ENCODE peak calls at places on chromosomes 12 and 14, in six cellular contexts. One of them, this sample, is unnamed.

GRCh38 chr12:78494911-78495310 is 369.7 kb upstream of the SYT1 start:
- DNase-seq in A549: no peak
- DNase-seq in K562: no peak
- DNase-seq in endothelial cell of umbilical vein: no peak
- DNase-seq in GM12878: no peak
- DNase-seq in HepG2: no peak
- DNase-seq in this sample: no peak

GRCh38 chr14:22558221-22558913 is 30.7 kb downstream of the DAD1 start:
- DNase-seq in A549: no peak
- DNase-seq in K562: peak
- DNase-seq in endothelial cell of umbilical vein: no peak
- DNase-seq in GM12878: no peak
- DNase-seq in HepG2: peak
- DNase-seq in this sample: peak

GRCh38 chr12:80977356-80977755 is 39.6 kb upstream of the LIN7A start:
- DNase-seq in A549: no peak
- DNase-seq in K562: no peak
- DNase-seq in endothelial cell of umbilical vein: no peak
- DNase-seq in GM12878: no peak
- DNase-seq in HepG2: no peak
- DNase-seq in this sample: no peak

GRCh38 chr12:45849289-45849688 is 119.8 kb downstream of the ARID2 start:
- DNase-seq in A549: no peak
- DNase-seq in K562: no peak
- DNase-seq in endothelial cell of umbilical vein: no peak
- DNase-seq in GM12878: no peak
- DNase-seq in HepG2: no peak
- DNase-seq in this sample: no peak

GRCh38 chr14:76829016-76829365 is 2.8 kb downstream of the LRRC74A start:
- DNase-seq in A549: no peak
- DNase-seq in K562: no peak
- DNase-seq in endothelial cell of umbilical vein: peak
- DNase-seq in GM12878: no peak
- DNase-seq in HepG2: no peak
- DNase-seq in this sample: no peak

GRCh38 chr14:51014625-51015024 is 70.3 kb upstream of the PYGL start:
- DNase-seq in A549: no peak
- DNase-seq in K562: no peak
- DNase-seq in endothelial cell of umbilical vein: peak
- DNase-seq in GM12878: no peak
- DNase-seq in HepG2: no peak
- DNase-seq in this sample: no peak

GRCh38 chr14:35343709-35344474 is 51.7 kb downstream of the PSMA6 start:
- DNase-seq in A549: no peak
- DNase-seq in K562: no peak
- DNase-seq in endothelial cell of umbilical vein: no peak
- DNase-seq in GM12878: no peak
- DNase-seq in HepG2: no peak
- DNase-seq in this sample: no peak

GRCh38 chr12:39440781-39441180 is 2.1 kb downstream of the KIF21A start:
- DNase-seq in A549: peak
- DNase-seq in K562: no peak
- DNase-seq in endothelial cell of umbilical vein: no peak
- DNase-seq in GM12878: no peak
- DNase-seq in HepG2: no peak
- DNase-seq in this sample: no peak

GRCh38 chr14:32397871-32398640 is 69.0 kb downstream of the AKAP6 start:
- DNase-seq in A549: peak
- DNase-seq in K562: no peak
- DNase-seq in endothelial cell of umbilical vein: peak
- DNase-seq in GM12878: no peak
- DNase-seq in HepG2: no peak
- DNase-seq in this sample: no peak

GRCh38 chr12:42786400-42786799 is 196.9 kb upstream of the PRICKLE1 start:
- DNase-seq in A549: no peak
- DNase-seq in K562: no peak
- DNase-seq in endothelial cell of umbilical vein: no peak
- DNase-seq in GM12878: no peak
- DNase-seq in HepG2: no peak
- DNase-seq in this sample: no peak

GRCh38 chr12:65778268-65779090 is 45.8 kb upstream of the HMGA2 start:
- DNase-seq in A549: peak
- DNase-seq in K562: no peak
- DNase-seq in endothelial cell of umbilical vein: peak
- DNase-seq in GM12878: no peak
- DNase-seq in HepG2: no peak
- DNase-seq in this sample: no peak

GRCh38 chr14:88983755-88984154 is 159.3 kb downstream of the TTC8 start:
- DNase-seq in A549: peak
- DNase-seq in K562: no peak
- DNase-seq in endothelial cell of umbilical vein: no peak
- DNase-seq in GM12878: no peak
- DNase-seq in HepG2: no peak
- DNase-seq in this sample: no peak
- TF ChIP-seq MAX in A549: peak
- TF ChIP-seq MAX in K562: no peak
- TF ChIP-seq MAX in endothelial cell of umbilical vein: no peak
- TF ChIP-seq MAX in GM12878: no peak
- TF ChIP-seq MAX in HepG2: no peak
- TF ChIP-seq MAX in this sample: no peak

GRCh38 chr12:99977550-99977949 is 7.2 kb downstream of the ANKS1B start:
- DNase-seq in A549: no peak
- DNase-seq in K562: no peak
- DNase-seq in endothelial cell of umbilical vein: no peak
- DNase-seq in GM12878: no peak
- DNase-seq in HepG2: no peak
- DNase-seq in this sample: no peak
- TF ChIP-seq CTCF in A549: no peak
- TF ChIP-seq CTCF in K562: no peak
- TF ChIP-seq CTCF in endothelial cell of umbilical vein: no peak
- TF ChIP-seq CTCF in GM12878: no peak
- TF ChIP-seq CTCF in HepG2: no peak
- TF ChIP-seq CTCF in this sample: no peak

GRCh38 chr14:92599786-92600185 is 86.2 kb downstream of the RIN3 start:
- DNase-seq in A549: no peak
- DNase-seq in K562: no peak
- DNase-seq in endothelial cell of umbilical vein: no peak
- DNase-seq in GM12878: no peak
- DNase-seq in HepG2: no peak
- DNase-seq in this sample: no peak

GRCh38 chr14:92598549-92598905 is 84.9 kb downstream of the RIN3 start:
- DNase-seq in A549: no peak
- DNase-seq in K562: no peak
- DNase-seq in endothelial cell of umbilical vein: no peak
- DNase-seq in GM12878: no peak
- DNase-seq in HepG2: no peak
- DNase-seq in this sample: no peak

GRCh38 chr14:92601757-92602417 is 88.3 kb downstream of the RIN3 start:
- DNase-seq in A549: no peak
- DNase-seq in K562: no peak
- DNase-seq in endothelial cell of umbilical vein: no peak
- DNase-seq in GM12878: no peak
- DNase-seq in HepG2: no peak
- DNase-seq in this sample: no peak

GRCh38 chr14:92601131-92601710 is 87.6 kb downstream of the RIN3 start:
- DNase-seq in A549: no peak
- DNase-seq in K562: no peak
- DNase-seq in endothelial cell of umbilical vein: no peak
- DNase-seq in GM12878: no peak
- DNase-seq in HepG2: no peak
- DNase-seq in this sample: no peak

GRCh38 chr14:92600318-92601053 is 86.9 kb downstream of the RIN3 start:
- DNase-seq in A549: peak
- DNase-seq in K562: no peak
- DNase-seq in endothelial cell of umbilical vein: no peak
- DNase-seq in GM12878: no peak
- DNase-seq in HepG2: no peak
- DNase-seq in this sample: peak
- TF ChIP-seq MYC in A549: no peak
- TF ChIP-seq MYC in K562: no peak
- TF ChIP-seq MYC in endothelial cell of umbilical vein: no peak
- TF ChIP-seq MYC in GM12878: no peak
- TF ChIP-seq MYC in HepG2: no peak
- TF ChIP-seq MYC in this sample: no peak

DNA sequence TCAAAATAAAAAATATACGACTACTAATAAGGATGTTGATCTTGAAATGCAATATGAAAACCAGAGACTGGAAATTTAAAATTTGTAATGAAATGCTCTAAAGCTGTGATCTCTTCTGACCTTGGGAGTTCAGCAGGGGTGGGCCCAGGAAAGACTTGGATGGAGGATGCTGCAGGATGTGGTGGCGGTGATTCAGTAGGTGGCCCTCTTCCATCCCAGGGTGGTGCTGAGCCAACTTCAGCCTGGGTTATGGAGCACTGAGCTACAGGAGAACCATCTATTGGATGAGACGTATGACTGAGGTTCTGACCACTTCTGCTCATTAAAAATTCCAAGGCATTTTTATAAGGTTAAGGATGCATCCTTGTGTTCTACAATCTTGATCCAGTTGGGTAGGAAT is 6.9 kb upstream of the PDE3A start:
- DNase-seq in A549: no peak
- DNase-seq in K562: no peak
- DNase-seq in endothelial cell of umbilical vein: no peak
- DNase-seq in GM12878: no peak
- DNase-seq in HepG2: no peak
- DNase-seq in this sample: no peak
- TF ChIP-seq MAX in A549: no peak
- TF ChIP-seq MAX in K562: no peak
- TF ChIP-seq MAX in endothelial cell of umbilical vein: no peak
- TF ChIP-seq MAX in GM12878: no peak
- TF ChIP-seq MAX in HepG2: no peak
- TF ChIP-seq MAX in this sample: no peak

DNA sequence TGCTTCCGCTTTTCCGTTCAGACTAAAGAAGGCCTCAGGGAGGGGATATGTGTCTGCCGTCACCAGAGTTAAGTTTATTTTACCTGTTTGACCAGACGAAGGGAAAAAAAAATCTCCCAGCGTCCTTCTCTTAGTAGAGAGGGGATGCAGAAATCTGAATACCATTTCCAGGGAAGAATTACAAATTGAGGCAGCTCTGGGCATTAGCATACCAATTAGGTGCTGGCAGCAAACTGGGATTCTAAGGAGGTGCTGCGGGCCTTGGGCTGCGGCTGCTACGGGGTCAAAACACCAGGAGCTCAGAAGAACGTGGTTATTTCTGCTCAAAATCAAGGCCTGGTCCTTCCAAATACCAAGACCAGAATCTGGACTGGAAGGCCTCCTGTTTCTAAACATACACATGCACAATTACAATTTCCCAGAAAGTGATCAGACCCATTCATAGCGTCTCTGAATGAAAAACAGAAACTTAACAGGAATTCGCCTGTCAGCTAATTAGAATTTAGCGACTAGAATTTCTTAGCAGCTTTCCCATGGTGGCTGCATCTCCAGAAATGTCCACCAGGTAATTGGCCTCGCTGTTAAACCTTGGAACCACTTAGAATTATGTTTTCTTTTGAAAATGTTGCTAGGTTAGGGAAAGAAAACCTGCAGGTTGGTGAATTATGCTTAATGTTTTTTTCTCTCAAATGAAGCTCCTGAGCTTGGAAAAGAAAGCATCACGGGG is 617.0 kb downstream of the VRK1 start:
- DNase-seq in A549: no peak
- DNase-seq in K562: peak
- DNase-seq in endothelial cell of umbilical vein: no peak
- DNase-seq in GM12878: no peak
- DNase-seq in HepG2: no peak
- DNase-seq in this sample: no peak
- TF ChIP-seq CTCF in A549: no peak
- TF ChIP-seq CTCF in K562: no peak
- TF ChIP-seq CTCF in endothelial cell of umbilical vein: no peak
- TF ChIP-seq CTCF in GM12878: no peak
- TF ChIP-seq CTCF in HepG2: no peak
- TF ChIP-seq CTCF in this sample: no peak

DNA sequence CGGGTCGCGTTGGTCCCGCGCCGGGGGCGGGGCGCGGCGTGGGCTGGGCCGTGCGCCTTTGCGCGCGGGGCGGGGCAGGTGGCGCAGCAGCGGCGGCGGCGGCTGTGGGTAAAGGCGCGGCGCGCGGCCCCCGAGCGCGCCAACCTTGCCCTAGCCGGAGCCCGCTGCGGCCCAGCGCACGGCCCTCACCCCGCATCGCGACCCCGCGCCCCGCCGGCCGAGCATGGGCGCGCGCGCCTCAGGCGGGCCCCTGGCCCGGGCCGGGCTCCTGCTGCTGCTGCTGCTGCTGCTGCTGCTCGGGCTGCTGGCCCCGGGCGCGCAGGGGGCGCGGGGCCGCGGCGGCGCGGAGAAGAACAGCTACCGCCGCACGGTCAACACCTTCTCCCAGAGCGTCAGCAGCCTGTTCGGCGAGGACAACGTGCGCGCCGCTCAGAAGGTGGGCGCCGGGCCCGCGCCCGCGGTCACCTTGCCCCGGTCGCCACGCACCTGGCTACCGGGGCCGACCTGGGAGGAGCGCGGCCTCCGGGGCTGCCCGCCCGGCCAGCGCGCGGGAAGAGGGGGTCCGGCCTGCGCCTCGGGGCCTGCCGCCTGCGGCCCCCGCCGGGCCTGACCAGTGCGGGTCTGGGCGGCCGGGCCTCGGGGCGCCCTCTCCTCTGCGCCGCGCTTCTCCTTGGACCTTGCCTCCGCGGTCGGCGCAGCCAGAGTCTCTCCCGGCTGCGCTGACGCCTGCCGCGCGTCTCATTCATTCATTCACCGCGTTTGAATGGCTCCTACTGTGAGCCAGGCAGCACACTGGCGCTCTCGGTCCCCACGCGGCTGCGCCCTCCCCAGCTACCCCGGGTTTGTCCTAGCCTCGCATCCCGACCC is at the start of gene BRI3BP:
- DNase-seq in A549: peak
- DNase-seq in K562: peak
- DNase-seq in endothelial cell of umbilical vein: peak
- DNase-seq in GM12878: no peak
- DNase-seq in HepG2: peak
- DNase-seq in this sample: peak
- TF ChIP-seq MYC in A549: no peak
- TF ChIP-seq MYC in K562: no peak
- TF ChIP-seq MYC in endothelial cell of umbilical vein: no peak
- TF ChIP-seq MYC in GM12878: no peak
- TF ChIP-seq MYC in HepG2: peak
- TF ChIP-seq MYC in this sample: no peak

GRCh38 chr12:19142499-19142898 is 13.0 kb downstream of the PLEKHA5 start:
- DNase-seq in A549: no peak
- DNase-seq in K562: no peak
- DNase-seq in endothelial cell of umbilical vein: no peak
- DNase-seq in GM12878: no peak
- DNase-seq in HepG2: no peak
- DNase-seq in this sample: no peak
- TF ChIP-seq MAX in A549: no peak
- TF ChIP-seq MAX in K562: no peak
- TF ChIP-seq MAX in endothelial cell of umbilical vein: no peak
- TF ChIP-seq MAX in GM12878: no peak
- TF ChIP-seq MAX in HepG2: no peak
- TF ChIP-seq MAX in this sample: no peak

GRCh38 chr14:93219103-93219726 is 12.2 kb downstream of the UBR7 start:
- DNase-seq in A549: peak
- DNase-seq in K562: no peak
- DNase-seq in endothelial cell of umbilical vein: peak
- DNase-seq in GM12878: no peak
- DNase-seq in HepG2: peak
- DNase-seq in this sample: peak
- TF ChIP-seq CTCF in A549: peak
- TF ChIP-seq CTCF in K562: peak
- TF ChIP-seq CTCF in endothelial cell of umbilical vein: peak
- TF ChIP-seq CTCF in GM12878: peak
- TF ChIP-seq CTCF in HepG2: peak
- TF ChIP-seq CTCF in this sample: peak